ENCODE peak calls at places on chromosomes 6 and 20, in four cellular contexts. One of them, this sample, is unnamed.

GRCh38 chr6:163470611-163471010 is 56.1 kb downstream of the QKI start:
- DNase-seq in endothelial cell: no peak
- DNase-seq in foreskin fibroblast: no peak
- DNase-seq in uterus: no peak
- DNase-seq in this sample: no peak

GRCh38 chr20:62753626-62754025 is 42.6 kb upstream of the MRGBP start:
- DNase-seq in endothelial cell: no peak
- DNase-seq in uterus: no peak
- DNase-seq in foreskin fibroblast: no peak
- DNase-seq in this sample: no peak

GRCh38 chr20:13199279-13199678 is 21.8 kb upstream of the ISM1 start:
- DNase-seq in foreskin fibroblast: no peak
- DNase-seq in uterus: no peak
- DNase-seq in endothelial cell: no peak
- DNase-seq in this sample: no peak

GRCh38 chr6:11622156-11622555 is 84.6 kb downstream of the TMEM170B start:
- DNase-seq in uterus: no peak
- DNase-seq in foreskin fibroblast: no peak
- DNase-seq in endothelial cell: no peak
- DNase-seq in this sample: no peak

GRCh38 chr6:3355358-3356055 is 96.8 kb downstream of the PSMG4 start:
- DNase-seq in foreskin fibroblast: peak
- DNase-seq in uterus: peak
- DNase-seq in endothelial cell: no peak
- DNase-seq in this sample: no peak

GRCh38 chr20:23456416-23456815 is 3.7 kb upstream of the CST11 start:
- DNase-seq in foreskin fibroblast: no peak
- DNase-seq in endothelial cell: no peak
- DNase-seq in uterus: no peak
- DNase-seq in this sample: no peak

GRCh38 chr20:34824026-34824860 is 1.2 kb downstream of the NCOA6 start:
- DNase-seq in uterus: peak
- DNase-seq in foreskin fibroblast: peak
- DNase-seq in endothelial cell: peak
- DNase-seq in this sample: peak

GRCh38 chr20:571754-572331 is 28.3 kb upstream of the CSNK2A1 start:
- DNase-seq in endothelial cell: peak
- DNase-seq in foreskin fibroblast: no peak
- DNase-seq in uterus: peak
- DNase-seq in this sample: peak

DNA sequence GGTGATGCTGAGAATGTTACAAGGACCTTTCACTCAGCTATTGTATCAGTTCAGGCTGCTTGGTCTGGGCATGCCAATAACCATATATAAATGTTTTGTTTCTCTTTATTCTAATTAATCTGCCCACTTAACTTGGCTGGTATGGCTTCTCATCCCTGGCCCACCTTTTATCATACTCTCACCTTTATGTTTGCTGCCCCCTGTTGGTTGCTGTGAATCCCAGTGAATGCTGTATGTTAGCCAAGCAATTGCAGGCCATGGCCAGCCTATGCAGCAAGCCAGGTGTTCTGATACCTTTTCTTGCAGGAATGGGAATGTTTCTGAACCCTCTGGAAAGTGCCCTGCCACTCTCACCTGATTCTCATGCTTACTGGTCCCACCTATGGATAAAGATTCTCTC is 54.6 kb downstream of the PCSK2 start:
- DNase-seq in uterus: no peak
- DNase-seq in foreskin fibroblast: no peak
- DNase-seq in endothelial cell: peak
- DNase-seq in this sample: peak
- TF ChIP-seq CTCF in uterus: no peak
- TF ChIP-seq CTCF in foreskin fibroblast: peak
- TF ChIP-seq CTCF in endothelial cell: peak
- TF ChIP-seq CTCF in this sample: peak

DNA sequence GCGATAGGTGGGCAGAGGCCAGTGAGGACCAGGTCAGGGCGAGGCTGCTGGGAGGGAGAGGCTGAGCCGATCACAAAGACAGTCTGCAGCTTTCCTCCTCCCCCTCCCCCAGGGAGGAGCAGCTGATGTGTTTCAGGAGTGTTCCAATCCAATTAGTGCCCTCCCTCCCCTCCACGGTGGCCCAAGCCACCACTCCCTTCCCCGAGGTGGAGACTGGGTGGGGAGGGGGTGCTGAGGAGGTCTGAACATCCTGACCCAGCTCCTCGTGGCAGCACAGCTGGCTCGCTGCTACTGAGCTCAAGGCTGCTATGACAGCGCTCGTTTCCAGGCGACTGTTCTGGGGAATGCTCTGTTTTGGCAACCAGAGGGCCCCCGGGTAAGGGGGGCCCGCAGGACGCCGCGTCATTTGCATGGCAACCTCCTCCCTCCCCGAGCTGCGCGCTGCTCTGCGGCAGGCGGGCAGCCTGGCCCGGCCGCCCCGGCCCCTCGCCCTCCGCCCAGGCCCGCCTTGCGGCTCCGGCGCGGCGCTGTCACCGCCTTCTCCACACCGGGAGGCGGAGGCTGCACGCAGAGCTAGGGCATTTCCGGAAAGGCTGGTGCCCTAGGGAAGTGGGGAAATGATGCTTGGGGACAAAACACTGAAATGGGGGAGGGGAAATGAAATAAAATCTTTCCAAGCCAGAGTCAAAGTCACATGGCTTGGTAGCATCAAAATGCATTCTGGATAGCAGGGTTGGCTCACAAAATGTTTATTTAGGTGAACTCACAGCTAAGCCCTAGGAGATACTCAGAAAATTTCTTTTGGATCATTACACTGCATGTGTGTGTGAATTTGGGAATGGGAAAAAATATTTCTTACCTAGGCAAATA is 67.4 kb upstream of the PIM1 start:
- DNase-seq in uterus: peak
- DNase-seq in endothelial cell: peak
- DNase-seq in foreskin fibroblast: peak
- DNase-seq in this sample: peak
- TF ChIP-seq CTCF in uterus: no peak
- TF ChIP-seq CTCF in endothelial cell: no peak
- TF ChIP-seq CTCF in foreskin fibroblast: no peak
- TF ChIP-seq CTCF in this sample: no peak

GRCh38 chr6:83859410-83860346 is at the start of gene CYB5R4:
- DNase-seq in uterus: peak
- DNase-seq in endothelial cell: peak
- DNase-seq in foreskin fibroblast: peak
- DNase-seq in this sample: peak
- TF ChIP-seq CTCF in uterus: peak
- TF ChIP-seq CTCF in endothelial cell: no peak
- TF ChIP-seq CTCF in foreskin fibroblast: peak
- TF ChIP-seq CTCF in this sample: no peak

GRCh38 chr6:84568971-84569370 is 195.4 kb downstream of the TBX18 start:
- DNase-seq in foreskin fibroblast: peak
- DNase-seq in endothelial cell: no peak
- DNase-seq in uterus: no peak
- DNase-seq in this sample: no peak
- TF ChIP-seq CTCF in foreskin fibroblast: peak
- TF ChIP-seq CTCF in endothelial cell: no peak
- TF ChIP-seq CTCF in uterus: no peak
- TF ChIP-seq CTCF in this sample: no peak

GRCh38 chr20:46699651-46700359 is 9.6 kb upstream of the SLC2A10 start:
- DNase-seq in uterus: no peak
- DNase-seq in endothelial cell: no peak
- DNase-seq in foreskin fibroblast: no peak
- DNase-seq in this sample: peak
- TF ChIP-seq CTCF in uterus: no peak
- TF ChIP-seq CTCF in endothelial cell: no peak
- TF ChIP-seq CTCF in foreskin fibroblast: peak
- TF ChIP-seq CTCF in this sample: peak

GRCh38 chr20:45823949-45824835 is 2.9 kb downstream of the TNNC2 start:
- DNase-seq in foreskin fibroblast: peak
- DNase-seq in uterus: no peak
- DNase-seq in endothelial cell: peak
- DNase-seq in this sample: peak
- TF ChIP-seq CTCF in foreskin fibroblast: peak
- TF ChIP-seq CTCF in uterus: peak
- TF ChIP-seq CTCF in endothelial cell: no peak
- TF ChIP-seq CTCF in this sample: no peak

GRCh38 chr6:109896333-109896732 is 81.8 kb upstream of the GPR6 start:
- DNase-seq in foreskin fibroblast: peak
- DNase-seq in endothelial cell: no peak
- DNase-seq in uterus: no peak
- DNase-seq in this sample: no peak

GRCh38 chr6:109893606-109894005 is 84.5 kb upstream of the GPR6 start:
- DNase-seq in foreskin fibroblast: no peak
- DNase-seq in uterus: no peak
- DNase-seq in endothelial cell: no peak
- DNase-seq in this sample: no peak

GRCh38 chr6:109894181-109894580 is 83.9 kb upstream of the GPR6 start:
- DNase-seq in foreskin fibroblast: no peak
- DNase-seq in uterus: no peak
- DNase-seq in endothelial cell: no peak
- DNase-seq in this sample: no peak

GRCh38 chr6:109891924-109892323 is 86.2 kb upstream of the GPR6 start:
- DNase-seq in foreskin fibroblast: no peak
- DNase-seq in uterus: no peak
- DNase-seq in endothelial cell: no peak
- DNase-seq in this sample: no peak

GRCh38 chr6:109892451-109893435 is 85.4 kb upstream of the GPR6 start:
- DNase-seq in uterus: no peak
- DNase-seq in foreskin fibroblast: no peak
- DNase-seq in endothelial cell: no peak
- DNase-seq in this sample: peak
- TF ChIP-seq CTCF in uterus: no peak
- TF ChIP-seq CTCF in foreskin fibroblast: no peak
- TF ChIP-seq CTCF in endothelial cell: no peak
- TF ChIP-seq CTCF in this sample: no peak

This sample was measured in WTC11.